ENCODE peak calls at places on chromosomes 16 and 17, in eight cellular contexts. F is CD8-positive, alpha-beta T cell; D is breast epithelium; G is neural progenitor cell; V is tibial nerve; L is Karpas-422; I is transverse colon; Q is heart right ventricle. J is an unnamed sample. For H3K4me1, the result is how much of the 10 kb centered on the place peaks cover.

GRCh38 chr16:87409153-87409552 is 17.0 kb downstream of the MAP1LC3B start:
- DNase-seq in D (no peak), F (no peak), V (no peak), G (no peak), Q (no peak), I (no peak), L (no peak), J (no peak)

GRCh38 chr17:51166987-51167931 is 1.0 kb downstream of the NME2 start:
- DNase-seq in V (no peak), I (peak), L (peak), F (peak), G (peak), Q (peak), D (no peak), J (peak)

GRCh38 chr16:56263711-56264608 is 72.7 kb downstream of the GNAO1 start:
- DNase-seq in L (no peak), V (no peak), F (no peak), Q (peak), G (no peak), I (no peak), D (no peak), J (peak)

GRCh38 chr17:42179911-42180410 is 981 bp downstream of the KCNH4 start:
- DNase-seq in I (peak), G (peak), F (no peak), L (peak), Q (peak), V (no peak), D (no peak), J (peak)

GRCh38 chr17:61722398-61722797 is 131.4 kb upstream of the NACA2 start:
- DNase-seq in D (no peak), G (no peak), F (no peak), Q (no peak), L (no peak), V (no peak), I (no peak), J (no peak)

GRCh38 chr16:86294535-86294934 is 215.8 kb upstream of the FOXF1 start:
- DNase-seq in Q (no peak), D (no peak), F (no peak), G (no peak), L (no peak), I (peak), V (no peak), J (no peak)

GRCh38 chr17:56064506-56064905 is 88.8 kb upstream of the ANKFN1 start:
- DNase-seq in F (no peak), V (no peak), L (no peak), G (peak), D (no peak), I (no peak), Q (no peak), J (no peak)

GRCh38 chr17:61076649-61077048 is 323.0 kb upstream of the TBX2 start:
- DNase-seq in Q (no peak), G (no peak), L (no peak), V (no peak), D (no peak), I (no peak), F (no peak), J (no peak)

GRCh38 chr16:17529982-17530760 is 59.4 kb upstream of the XYLT1 start:
- DNase-seq in F (no peak), I (peak), D (no peak), L (no peak), G (no peak), V (no peak), Q (no peak), J (no peak)

GRCh38 chr17:42844761-42845555 is 578 bp downstream of the AOC2 start:
- DNase-seq in D (no peak), I (no peak), G (no peak), V (no peak), L (no peak), F (no peak), Q (no peak), J (no peak)

GRCh38 chr17:16040710-16041251 is 41.2 kb downstream of the TTC19 start:
- DNase-seq in Q (no peak), L (no peak), D (peak), G (no peak), I (peak), F (no peak), V (no peak), J (no peak)

GRCh38 chr16:17544785-17545184 is 74.0 kb upstream of the XYLT1 start:
- DNase-seq in F (no peak), D (no peak), G (peak), L (peak), V (peak), Q (no peak), I (no peak), J (no peak)

GRCh38 chr16:29806641-29807425 is 504 bp downstream of the MAZ start:
- DNase-seq in L (peak), I (peak), G (peak), D (no peak), V (no peak), F (no peak), Q (peak), J (peak)

GRCh38 chr17:76188213-76189060 is 47.4 kb upstream of the FOXJ1 start:
- DNase-seq in F (no peak), D (no peak), L (no peak), V (no peak), Q (no peak), G (no peak), I (no peak), J (no peak)

GRCh38 chr17:18949566-18949965 is 2.4 kb upstream of the SLC5A10 start:
- DNase-seq in I (no peak), D (no peak), L (no peak), V (no peak), F (no peak), Q (no peak), G (no peak), J (peak)

GRCh38 chr16:48317614-48318013 is 67.6 kb downstream of the SIAH1 start:
- DNase-seq in D (no peak), Q (no peak), V (no peak), I (no peak), L (peak), F (no peak), G (no peak), J (no peak)

GRCh38 chr16:48478418-48478817 is 93.2 kb upstream of the SIAH1 start:
- DNase-seq in Q (no peak), G (peak), D (no peak), I (no peak), F (no peak), V (no peak), L (no peak), J (no peak)

GRCh38 chr16:86597880-86598606 is 19.7 kb downstream of the FOXL1 start:
- DNase-seq in D (no peak), Q (no peak), L (peak), F (no peak), V (no peak), G (no peak), I (no peak), J (no peak)

GRCh38 chr17:30021708-30022317 is 80.4 kb downstream of the EFCAB5 start:
- DNase-seq in G (peak), D (no peak), I (no peak), V (peak), F (no peak), Q (no peak), L (peak), J (peak)

GRCh38 chr17:2056221-2057129 is 1.6 kb downstream of the HIC1 start:
- DNase-seq in Q (no peak), I (peak), L (peak), G (peak), D (no peak), F (no peak), V (no peak), J (peak)

GRCh38 chr17:67218385-67218950 is 26.5 kb downstream of the HELZ start:
- DNase-seq in V (no peak), Q (no peak), F (no peak), I (no peak), L (no peak), D (no peak), G (no peak), J (peak)

GRCh38 chr17:82655038-82655479 is 6.8 kb upstream of the WDR45B start:
- DNase-seq in F (no peak), Q (no peak), I (peak), V (no peak), L (no peak), G (no peak), D (peak), J (peak)

GRCh38 chr17:19482571-19482970 is 51.1 kb upstream of the SLC47A1 start:
- DNase-seq in F (no peak), G (no peak), L (no peak), D (no peak), I (no peak), V (no peak), Q (no peak), J (peak)

GRCh38 chr17:38532451-38532850 is 73.3 kb downstream of the SRCIN1 start:
- DNase-seq in D (no peak), L (no peak), F (no peak), G (no peak), I (no peak), V (no peak), Q (no peak), J (no peak)

GRCh38 chr16:62545039-62545438 is 508.8 kb upstream of the CDH8 start:
- DNase-seq in F (no peak), Q (no peak), G (no peak), L (no peak), I (no peak), D (no peak), V (no peak), J (no peak)

GRCh38 chr16:75219838-75220237 is 1.1 kb downstream of the CTRB1 start:
- DNase-seq in I (no peak), G (no peak), D (no peak), Q (no peak), L (no peak), V (no peak), F (no peak), J (no peak)

GRCh38 chr17:7029659-7030058 is 6.2 kb upstream of the SLC16A13 start:
- DNase-seq in F (no peak), I (peak), L (no peak), G (no peak), D (no peak), V (no peak), Q (peak), J (no peak)

GRCh38 chr16:48158296-48158695 is 2.5 kb upstream of the ABCC12 start:
- DNase-seq in D (no peak), L (peak), V (no peak), F (no peak), Q (no peak), G (no peak), I (no peak), J (peak)

GRCh38 chr16:83899272-83899897 is 470 bp downstream of the MLYCD start:
- DNase-seq in F (no peak), G (peak), L (peak), I (peak), Q (peak), V (no peak), D (no peak), J (peak)

GRCh38 chr17:40540448-40540847 is 24.8 kb downstream of the CCR7 start:
- DNase-seq in D (peak), V (no peak), G (no peak), Q (no peak), I (no peak), L (no peak), F (no peak), J (no peak)

GRCh38 chr17:65055280-65055707 is 1.2 kb downstream of the GNA13 start:
- DNase-seq in I (no peak), V (no peak), F (no peak), G (no peak), D (no peak), Q (no peak), L (no peak), J (no peak)

GRCh38 chr17:57256708-57257112 is 387 bp downstream of the MSI2 start:
- DNase-seq in G (peak), L (peak), F (no peak), V (peak), D (no peak), I (peak), Q (peak), J (peak)

GRCh38 chr16:64830653-64831052 is 291.2 kb downstream of the CDH11 start:
- DNase-seq in V (no peak), G (no peak), Q (no peak), F (no peak), L (no peak), I (no peak), D (no peak), J (no peak)

GRCh38 chr16:73060216-73060615 is 12.3 kb upstream of the ZFHX3 start:
- DNase-seq in F (no peak), Q (no peak), V (no peak), D (no peak), G (no peak), I (no peak), L (peak), J (no peak)
- H3K4me3 ChIP-seq in F (no peak), Q (peak), V (peak), D (peak), G (no peak), I (no peak), L (no peak), J (no peak)

DNA sequence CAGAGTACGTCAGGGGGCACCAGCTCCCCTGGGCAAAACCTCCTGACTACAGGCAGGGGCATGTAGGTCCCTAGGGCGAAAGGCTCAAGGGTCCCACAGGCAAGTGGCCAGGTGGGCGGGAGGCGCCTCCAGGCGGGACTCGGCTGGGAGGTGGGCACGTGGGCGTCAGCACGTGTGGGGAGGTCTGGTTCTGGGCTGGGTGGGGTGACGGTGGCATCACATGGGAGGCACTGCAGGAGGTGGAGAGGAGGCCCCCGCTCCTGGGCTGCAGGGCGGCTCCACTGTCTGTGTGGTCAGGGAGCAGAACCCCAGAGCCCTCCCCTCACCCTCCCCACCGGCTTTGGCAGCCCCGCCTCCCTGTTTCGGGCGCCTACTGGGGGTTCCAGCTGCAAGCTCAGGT is 52.7 kb downstream of the ACTG1 start:
- DNase-seq in D (no peak), G (no peak), F (no peak), L (no peak), I (no peak), V (no peak), Q (no peak), J (no peak)
- H3K27ac ChIP-seq in D (no peak), G (no peak), F (no peak), L (no peak), I (no peak), V (no peak), Q (no peak), J (no peak)

DNA sequence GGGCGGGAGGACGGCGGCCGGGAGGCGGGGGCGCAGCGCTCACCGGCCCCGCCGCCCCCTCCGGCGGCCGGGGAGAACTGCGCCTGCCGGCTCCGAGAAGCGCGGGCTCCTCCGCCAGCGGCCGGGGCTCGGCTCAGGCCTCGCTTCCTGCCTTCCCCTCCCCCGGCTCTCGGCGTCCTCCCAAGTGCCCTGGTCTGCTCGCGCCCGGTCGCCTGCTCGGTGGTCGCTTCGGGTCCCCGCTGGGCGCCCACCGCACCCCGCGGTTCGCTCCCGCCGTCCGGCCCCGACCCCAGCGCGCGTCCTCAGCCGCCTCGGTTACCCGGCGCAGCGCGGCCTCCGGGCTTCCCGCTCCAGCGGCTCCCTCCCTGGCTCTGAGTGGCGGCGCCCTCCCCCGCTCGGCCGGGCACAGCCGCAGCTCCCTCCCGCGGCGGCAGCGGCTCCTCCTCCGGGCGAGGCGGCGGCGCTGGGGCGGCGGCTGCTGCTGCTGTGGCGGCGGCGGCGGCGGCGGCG is 294 bp downstream of the UBTF start:
- DNase-seq in I (peak), V (no peak), F (peak), D (peak), Q (peak), L (peak), G (peak), J (peak)
- H3K4me1 ChIP-seq in I (under half), V (under half), F (under half), D (under half), Q (under half), L (under half), G (under half), J (under half)

DNA sequence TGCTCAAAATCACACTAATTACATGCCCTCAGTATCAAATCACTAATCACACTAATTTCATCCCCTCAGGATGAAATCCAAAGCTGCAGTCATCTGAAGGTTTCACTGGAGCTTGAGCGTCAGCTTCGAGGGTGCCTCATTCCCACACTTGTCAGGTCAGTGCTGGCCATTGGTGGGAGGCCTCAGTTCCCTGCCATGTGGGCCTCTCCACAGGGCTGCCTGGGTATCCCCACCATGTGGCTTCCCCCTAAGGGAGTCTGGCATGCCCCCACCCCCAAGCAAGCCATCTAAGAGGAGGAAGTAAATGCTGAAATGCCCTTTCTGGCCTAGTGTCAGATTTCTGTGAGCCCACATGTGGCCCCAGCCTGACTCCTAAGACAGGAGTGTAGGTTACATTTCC is 78.6 kb upstream of the CDH5 start:
- DNase-seq in F (no peak), D (no peak), Q (no peak), G (no peak), I (no peak), V (no peak), L (no peak), J (no peak)
- H3K4me3 ChIP-seq in F (no peak), D (no peak), Q (no peak), G (no peak), I (no peak), V (no peak), L (no peak), J (no peak)

DNA sequence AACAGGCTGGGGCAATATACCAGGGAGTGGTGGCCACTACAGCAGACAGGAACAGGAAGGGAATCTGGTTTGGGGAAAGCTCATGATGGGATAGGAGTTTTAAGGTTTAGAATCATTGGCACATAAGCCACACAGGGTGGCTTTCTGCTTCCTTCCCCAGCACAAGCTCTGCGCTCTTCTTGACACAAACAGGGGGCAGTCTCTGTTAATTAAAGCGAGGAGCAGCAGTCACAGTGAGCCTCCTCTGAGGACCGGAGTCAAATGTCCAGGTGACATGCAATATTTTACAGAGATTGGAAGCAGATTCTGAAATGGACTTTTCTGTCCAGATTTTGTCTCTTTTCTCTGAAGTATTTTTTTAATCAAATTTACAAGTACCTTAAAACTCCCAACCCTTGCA is 2.8 kb upstream of the SHISA9 start:
- DNase-seq in D (no peak), V (no peak), F (no peak), Q (no peak), L (no peak), G (peak), I (no peak), J (no peak)
- H3K27ac ChIP-seq in D (no peak), V (no peak), F (no peak), Q (no peak), L (no peak), G (no peak), I (no peak), J (no peak)

GRCh38 chr16:77041468-77041867 is 149.5 kb upstream of the MON1B start:
- DNase-seq in V (no peak), I (no peak), F (no peak), G (no peak), L (no peak), Q (no peak), D (no peak), J (no peak)
- H3K4me1 ChIP-seq in V (under half), I (under half), F (under half), G (under half), L (under half), Q (under half), D (under half), J (under half)

GRCh38 chr16:566475-567361 is at the start of gene NHLRC4:
- DNase-seq in L (peak), V (peak), I (peak), Q (peak), G (peak), F (no peak), D (no peak), J (peak)

GRCh38 chr16:565420-566330 is 1.1 kb upstream of the NHLRC4 start:
- DNase-seq in L (no peak), Q (no peak), I (no peak), F (no peak), D (no peak), V (no peak), G (no peak), J (peak)

GRCh38 chr16:568401-569258 is 1.1 kb upstream of the PIGQ start:
- DNase-seq in L (peak), Q (no peak), F (no peak), D (no peak), I (peak), G (no peak), V (no peak), J (no peak)

GRCh38 chr16:569445-570254 is at the start of gene PIGQ:
- DNase-seq in D (peak), Q (peak), F (peak), G (peak), L (peak), V (peak), I (peak), J (peak)

DNA sequence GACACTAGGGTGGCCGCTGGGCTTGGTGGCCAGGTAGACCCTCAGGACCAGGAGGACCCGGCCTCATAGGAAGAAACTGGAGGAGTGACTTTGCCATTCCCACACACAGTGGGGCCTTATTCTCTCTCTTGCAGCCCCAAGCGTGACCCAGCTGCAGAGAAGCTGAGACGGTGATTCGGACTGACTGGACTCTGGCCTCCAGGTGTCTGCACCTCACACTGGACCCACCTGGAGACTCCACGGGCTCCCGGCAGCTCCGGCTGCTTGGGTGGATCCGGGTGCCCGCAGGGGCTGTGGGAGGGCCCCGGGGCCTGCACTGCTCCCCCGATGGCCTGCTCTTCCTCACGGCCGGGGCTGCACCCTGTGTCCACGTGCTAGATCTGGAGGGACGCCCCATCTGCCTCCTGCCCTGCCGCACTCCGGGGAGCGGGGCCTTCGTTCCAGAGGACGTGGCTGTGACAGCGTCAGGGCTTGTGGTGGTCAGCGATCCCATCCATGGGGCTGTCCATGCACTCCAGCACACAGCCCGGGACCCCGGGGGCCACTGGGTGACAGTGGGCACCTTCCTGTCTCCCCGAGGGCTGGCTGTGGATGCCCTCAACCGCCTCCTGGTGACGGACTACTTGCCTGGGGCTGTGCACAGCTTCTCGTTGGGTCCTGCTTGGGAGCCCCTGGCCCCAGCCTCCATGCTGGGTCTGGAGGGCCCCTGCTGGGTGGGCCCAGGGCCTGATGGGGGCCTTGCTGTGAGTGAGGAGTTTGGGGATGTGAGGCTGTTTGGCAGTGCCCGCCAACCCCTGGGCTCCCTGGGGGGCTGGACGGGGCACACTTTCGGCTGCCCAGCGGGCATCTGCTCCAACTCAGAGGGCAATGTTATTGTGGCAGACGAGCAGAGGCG is 804 bp downstream of the NHLRC4 start:
- DNase-seq in L (no peak), V (no peak), Q (no peak), D (no peak), F (no peak), G (no peak), I (no peak), J (no peak)
- H3K4me3 ChIP-seq in L (peak), V (peak), Q (peak), D (peak), F (peak), G (no peak), I (no peak), J (no peak)

J was measured in cardiac muscle cell.